ENCODE peak calls at places on chromosomes 4 and X, in four cellular contexts. J, D, Z and R are unnamed samples.

GRCh38 chr4:61202100-61202637 is 2.0 kb downstream of the ADGRL3 start:
- DNase-seq in J (no peak), D (no peak), Z (no peak), R (no peak)

GRCh38 chr4:177005801-177006230 is 213.1 kb upstream of the VEGFC start:
- DNase-seq in D (no peak), J (no peak), Z (no peak), R (peak)

GRCh38 chr4:161522031-161522430 is 641.8 kb downstream of the FSTL5 start:
- DNase-seq in D (no peak), J (no peak), Z (no peak), R (no peak)

GRCh38 chrX:43817454-43817853 is 64.8 kb downstream of the MAOB start:
- DNase-seq in J (no peak), D (no peak), Z (no peak), R (no peak)

GRCh38 chr4:80196259-80197131 is 808 bp upstream of the PRDM8 start:
- DNase-seq in D (no peak), J (no peak), Z (no peak), R (no peak)

GRCh38 chrX:37716502-37717068 is 31.0 kb downstream of the XK start:
- DNase-seq in J (no peak), D (no peak), Z (no peak), R (no peak)

GRCh38 chr4:125044886-125045285 is 269.9 kb upstream of the FAT4 start:
- DNase-seq in J (no peak), Z (no peak), D (no peak), R (no peak)

GRCh38 chr4:119300388-119301131 is 21.4 kb downstream of the FABP2 start:
- DNase-seq in J (peak), Z (peak), D (peak), R (peak)

GRCh38 chr4:113657834-113658233 is 103.7 kb downstream of the CAMK2D start:
- DNase-seq in Z (no peak), D (no peak), J (no peak), R (no peak)

GRCh38 chr4:119050501-119051090 is 85.0 kb upstream of the MYOZ2 start:
- DNase-seq in J (no peak), D (no peak), Z (no peak), R (no peak)

GRCh38 chr4:137474711-137475301 is 57.5 kb downstream of the PCDH18 start:
- DNase-seq in D (no peak), Z (no peak), J (no peak), R (no peak)

GRCh38 chr4:17817027-17817426 is 6.2 kb downstream of the NCAPG start:
- DNase-seq in D (no peak), J (no peak), Z (no peak), R (no peak)

GRCh38 chrX:20139966-20140365 is 1.7 kb downstream of the EIF1AX start:
- DNase-seq in Z (no peak), J (no peak), D (no peak), R (no peak)

GRCh38 chr4:149584703-149585102 is 230.9 kb downstream of the IQCM start:
- DNase-seq in J (no peak), Z (no peak), D (no peak), R (no peak)

GRCh38 chr4:166924456-166924855 is 309.8 kb downstream of the SPOCK3 start:
- DNase-seq in J (no peak), D (no peak), Z (no peak), R (no peak)

GRCh38 chr4:139672215-139672614 is 6.6 kb downstream of the MGST2 start:
- DNase-seq in Z (no peak), D (no peak), J (no peak), R (no peak)

GRCh38 chr4:74402692-74403460 is 37.9 kb downstream of the EREG start:
- DNase-seq in Z (no peak), J (no peak), D (no peak), R (no peak)

GRCh38 chr4:17557880-17558279 is 19.1 kb upstream of the LAP3 start:
- DNase-seq in D (no peak), J (no peak), Z (no peak), R (no peak)

GRCh38 chr4:114474401-114474800 is 124.2 kb upstream of the UGT8 start:
- DNase-seq in D (no peak), J (no peak), Z (no peak), R (no peak)

GRCh38 chr4:150540959-150541360 is 41.0 kb upstream of the MAB21L2 start:
- DNase-seq in D (no peak), Z (no peak), J (no peak), R (no peak)

GRCh38 chr4:164948943-164949342 is 28.5 kb downstream of the TRIM61 start:
- DNase-seq in J (no peak), Z (no peak), D (no peak), R (no peak)

DNA sequence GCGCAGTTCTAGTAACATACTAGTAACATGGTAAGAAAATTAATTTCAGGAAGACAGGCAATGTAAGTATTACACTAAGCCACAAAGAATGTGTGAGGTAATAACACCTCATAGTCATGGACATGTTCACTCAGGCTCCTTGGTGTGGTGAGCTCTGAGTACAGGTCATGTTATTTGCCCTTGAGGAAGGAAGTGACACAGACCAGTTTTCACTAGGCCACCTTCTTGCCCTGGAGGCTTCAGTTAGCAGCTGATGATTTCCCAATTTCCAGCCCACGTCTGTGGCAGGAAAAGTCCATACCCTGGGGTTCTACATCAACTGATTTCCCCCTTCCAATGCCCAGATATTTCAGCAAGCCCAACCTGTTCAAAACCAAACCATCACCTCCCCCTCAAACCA is 6.7 kb downstream of the APOO start:
- DNase-seq in J (no peak), D (no peak), Z (no peak), R (peak)
- H3K27ac ChIP-seq in J (peak), D (no peak), Z (peak), R (peak)

GRCh38 chrX:152917969-152918579 is 20.2 kb downstream of the ZNF185 start:
- DNase-seq in J (no peak), Z (no peak), D (no peak), R (no peak)

GRCh38 chrX:152913915-152914314 is 16.0 kb downstream of the ZNF185 start:
- DNase-seq in D (no peak), J (no peak), Z (no peak), R (no peak)

GRCh38 chrX:152912641-152913040 is 14.8 kb downstream of the ZNF185 start:
- DNase-seq in Z (no peak), J (no peak), D (no peak), R (no peak)

GRCh38 chrX:152913354-152913753 is 15.5 kb downstream of the ZNF185 start:
- DNase-seq in Z (no peak), D (no peak), J (no peak), R (no peak)

DNA sequence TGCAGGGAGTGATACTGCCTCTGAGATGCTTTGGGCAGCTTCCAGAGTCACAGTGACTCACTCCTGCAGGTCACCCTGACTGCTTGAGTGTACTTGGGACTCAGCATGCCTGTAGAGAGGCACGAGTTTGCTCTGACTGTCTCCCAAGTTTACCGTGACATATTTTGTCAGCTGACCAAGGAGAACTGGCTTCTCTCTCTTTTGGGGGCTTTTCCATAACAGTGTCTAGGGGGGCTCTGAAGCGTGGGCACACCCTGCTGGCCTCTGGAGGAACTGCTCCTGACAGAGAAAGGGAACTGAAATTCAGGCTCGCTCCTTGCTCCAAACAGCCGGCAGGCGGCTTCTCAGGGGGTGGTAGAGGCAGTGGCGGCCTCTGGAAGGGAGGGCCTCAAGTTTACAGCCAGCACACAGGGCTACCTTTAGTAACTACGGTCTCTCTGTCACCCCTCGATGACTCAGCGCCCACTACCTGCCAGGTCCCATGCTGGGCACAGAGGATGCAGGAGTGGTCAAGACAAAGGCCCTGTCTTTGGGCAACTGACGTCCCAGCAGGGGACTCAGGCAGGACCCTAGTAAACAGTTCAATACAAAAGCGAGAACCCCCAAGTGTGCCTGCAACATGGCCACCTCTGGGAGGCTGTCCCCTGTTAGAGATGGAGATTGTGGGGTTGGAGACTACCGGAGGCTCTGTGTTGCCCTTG is 17.8 kb downstream of the ZNF185 start:
- DNase-seq in Z (no peak), D (no peak), J (no peak), R (no peak)
- H3K27ac ChIP-seq in Z (no peak), D (no peak), J (no peak), R (no peak)

DNA sequence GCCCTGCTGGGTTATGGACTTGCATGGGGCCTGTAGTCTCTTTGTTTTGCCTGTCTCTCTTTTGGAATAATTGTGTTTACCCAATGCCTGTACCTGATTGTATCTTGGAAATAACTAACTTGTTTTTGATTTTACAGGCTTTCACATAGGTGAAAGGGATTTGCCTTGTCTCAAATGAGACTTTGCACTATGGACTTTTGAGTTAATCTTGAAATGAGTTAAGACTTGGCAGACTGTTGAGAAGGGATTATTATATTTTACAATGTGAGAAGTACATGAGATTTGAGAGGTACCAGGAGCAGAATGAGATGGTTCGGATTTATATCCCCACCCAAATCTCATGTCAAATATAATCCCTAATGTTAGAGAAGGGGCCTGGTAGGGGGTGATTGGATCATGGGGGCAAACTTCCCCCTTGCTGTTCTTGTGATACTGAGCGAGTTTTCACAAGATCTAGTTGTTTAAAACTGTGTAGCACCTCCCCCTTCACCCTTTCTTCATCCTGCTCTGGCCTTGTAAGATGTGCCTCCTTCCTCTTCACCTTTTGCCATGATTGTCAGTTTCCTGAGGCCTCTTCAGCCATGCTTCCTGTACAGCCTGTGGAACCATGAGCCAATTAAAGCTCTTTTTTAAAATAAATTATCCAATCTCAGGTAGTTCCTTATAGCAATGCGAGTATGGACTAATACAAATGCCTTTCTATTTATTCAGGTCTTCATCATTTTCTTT is 102.3 kb downstream of the MSN start:
- DNase-seq in D (no peak), Z (no peak), J (no peak), R (no peak)
- H3K27ac ChIP-seq in D (no peak), Z (no peak), J (no peak), R (no peak)

GRCh38 chrX:2819345-2820130 is 9.2 kb upstream of the GYG2 start:
- DNase-seq in J (no peak), Z (no peak), D (no peak), R (no peak)
- H3K27ac ChIP-seq in J (peak), Z (no peak), D (no peak), R (no peak)

GRCh38 chr4:82865592-82865991 is 25.4 kb downstream of the SEC31A start:
- DNase-seq in Z (no peak), J (no peak), D (no peak), R (peak)
- H3K27ac ChIP-seq in Z (peak), J (no peak), D (peak), R (peak)

GRCh38 chr4:107977482-107977881 is 12.2 kb upstream of the HADH start:
- DNase-seq in D (no peak), Z (no peak), J (no peak), R (no peak)
- H3K27ac ChIP-seq in D (no peak), Z (no peak), J (no peak), R (no peak)

DNA sequence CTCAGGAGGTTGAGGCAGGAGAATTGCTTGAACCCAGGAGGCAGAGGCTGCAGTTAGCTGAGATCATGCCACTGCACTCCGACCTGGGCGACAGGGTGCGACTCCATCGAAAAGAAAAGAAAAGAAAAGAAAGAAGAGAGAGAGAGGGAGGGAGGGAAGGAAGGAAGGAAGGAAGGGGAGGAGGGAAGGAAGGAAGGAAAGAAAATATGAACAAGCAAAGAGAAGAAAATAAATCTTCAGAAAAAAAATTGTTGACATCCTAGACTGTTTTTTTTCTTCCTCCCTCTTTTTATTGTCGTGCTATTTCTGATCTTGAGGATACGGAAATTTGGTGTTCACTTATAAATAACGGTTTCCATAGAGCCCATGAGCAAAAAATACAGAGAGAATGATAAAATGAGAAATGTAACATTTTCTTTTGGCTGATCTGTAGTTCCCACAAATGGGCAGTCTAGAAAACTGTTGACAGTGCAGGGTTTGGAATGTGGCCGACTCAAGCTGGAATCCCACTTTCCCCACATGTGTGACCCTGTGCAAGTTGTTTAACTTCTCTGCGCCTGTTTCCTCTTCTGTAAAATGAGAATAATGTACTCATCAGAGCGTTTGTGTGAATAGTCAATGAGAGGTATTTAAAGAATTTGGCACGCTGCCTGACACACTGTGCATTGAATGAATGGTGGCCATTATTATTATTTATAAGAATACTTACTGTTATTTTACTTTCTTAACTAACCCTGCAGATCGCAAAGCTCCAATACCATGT is 19.4 kb downstream of the SORBS2 start:
- DNase-seq in D (no peak), J (no peak), Z (no peak), R (peak)
- H3K27ac ChIP-seq in D (no peak), J (no peak), Z (no peak), R (peak)